ENCODE peak calls at places on chromosomes 1 and 21, in four cellular contexts. H is GM12878, N is HepG2, M is K562. G is an unnamed sample.

GRCh38 chr21:44990921-44991320 is 51.1 kb downstream of the SLX9 start:
- DNase-seq in H (no peak), N (no peak), M (no peak), G (no peak)

GRCh38 chr1:214008791-214009612 is 21.2 kb downstream of the PROX1 start:
- DNase-seq in N (no peak), M (no peak), H (no peak), G (no peak)

GRCh38 chr1:233844697-233845096 is 59.8 kb upstream of the SLC35F3 start:
- DNase-seq in H (no peak), N (no peak), M (no peak), G (no peak)

GRCh38 chr1:161506336-161507223 is 1.3 kb downstream of the FCGR2A start:
- DNase-seq in M (peak; percentile 52), H (no peak), N (peak; percentile 41), G (no peak)

GRCh38 chr1:180542530-180543171 is 16.1 kb upstream of the OVAAL start:
- DNase-seq in H (no peak), M (no peak), N (no peak), G (no peak)

GRCh38 chr1:109373051-109373593 is 24.6 kb downstream of the SORT1 start:
- DNase-seq in H (no peak), M (peak; percentile 45), N (peak; percentile 34), G (no peak)

GRCh38 chr21:42560517-42561179 is 47.0 kb downstream of the SLC37A1 start:
- DNase-seq in N (no peak), H (no peak), M (no peak), G (no peak)

GRCh38 chr1:186682721-186683120 is 2.5 kb upstream of the PTGS2 start:
- DNase-seq in H (no peak), N (no peak), M (no peak), G (no peak)

GRCh38 chr1:18100493-18101063 is 7.0 kb upstream of the IGSF21 start:
- DNase-seq in H (peak; percentile 5), N (peak; percentile 38), M (peak; percentile 76), G (peak; percentile 74)

GRCh38 chr1:227728059-227728891 is 6.8 kb downstream of the JMJD4 start:
- DNase-seq in H (peak; percentile 24), M (peak; percentile 95), N (peak; percentile 69), G (peak; percentile 90)

GRCh38 chr1:101769520-101769919 is 227.2 kb downstream of the OLFM3 start:
- DNase-seq in N (peak; percentile 9), H (no peak), M (no peak), G (peak; percentile 19)

GRCh38 chr21:37915516-37915915 is 741 bp downstream of the KCNJ6 start:
- DNase-seq in N (no peak), H (no peak), M (no peak), G (no peak)

GRCh38 chr1:67700220-67700619 is 15.2 kb downstream of the GADD45A start:
- DNase-seq in N (no peak), M (no peak), H (no peak), G (no peak)

DNA sequence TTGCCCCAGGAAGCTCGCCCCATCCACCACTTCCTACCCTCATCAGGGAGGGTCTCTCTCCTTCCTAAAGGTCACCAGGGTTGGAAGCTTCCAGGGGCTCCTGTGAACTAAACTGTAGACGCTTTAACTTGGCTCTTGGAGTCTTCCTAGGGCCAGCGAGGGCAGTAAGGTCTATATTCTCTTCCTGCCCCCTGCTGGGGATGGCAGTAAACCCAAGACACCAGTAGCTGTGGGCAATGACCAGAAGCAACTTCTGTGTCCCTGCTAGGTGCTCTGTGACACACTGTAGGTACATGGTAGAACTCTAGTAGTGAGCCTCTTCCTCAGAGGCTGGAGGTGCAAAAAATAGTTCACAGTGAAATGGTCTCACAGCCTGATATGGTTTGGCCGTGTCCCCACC is 30.0 kb downstream of the KCND3 start:
- DNase-seq in N (no peak), M (peak; percentile 25), H (no peak), G (no peak)
- TF ChIP-seq TARDBP in N (no peak), M (no peak), H (no peak), G (no peak)

DNA sequence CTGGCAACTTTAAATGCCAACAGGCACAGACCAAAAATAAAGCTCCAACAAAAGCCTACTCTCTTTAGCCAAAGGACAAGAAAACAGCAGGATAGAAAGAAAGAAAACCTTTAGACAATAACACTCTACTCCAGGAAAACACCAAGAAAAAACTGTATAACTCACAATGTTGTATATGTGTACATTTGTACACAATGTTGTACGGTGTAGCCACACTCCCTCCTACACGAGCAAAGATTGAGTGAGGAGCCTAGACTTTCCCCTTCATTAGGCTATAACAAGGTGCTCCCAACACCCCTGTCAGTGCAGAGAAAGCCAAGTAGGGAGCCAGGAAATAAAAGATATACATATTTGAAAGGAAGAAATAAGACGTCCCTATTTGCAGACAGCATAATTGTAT is 24.0 kb downstream of the GJA4 start:
- DNase-seq in N (no peak), M (no peak), H (no peak), G (no peak)
- TF ChIP-seq FOXM1 in N (no peak), M (no peak), H (no peak), G (no peak)

GRCh38 chr21:34202553-34203332 is 129.4 kb downstream of the MRPS6 start:
- DNase-seq in H (no peak), M (no peak), N (no peak), G (no peak)
- TF ChIP-seq BHLHE40 in H (no peak), M (no peak), N (no peak), G (no peak)

DNA sequence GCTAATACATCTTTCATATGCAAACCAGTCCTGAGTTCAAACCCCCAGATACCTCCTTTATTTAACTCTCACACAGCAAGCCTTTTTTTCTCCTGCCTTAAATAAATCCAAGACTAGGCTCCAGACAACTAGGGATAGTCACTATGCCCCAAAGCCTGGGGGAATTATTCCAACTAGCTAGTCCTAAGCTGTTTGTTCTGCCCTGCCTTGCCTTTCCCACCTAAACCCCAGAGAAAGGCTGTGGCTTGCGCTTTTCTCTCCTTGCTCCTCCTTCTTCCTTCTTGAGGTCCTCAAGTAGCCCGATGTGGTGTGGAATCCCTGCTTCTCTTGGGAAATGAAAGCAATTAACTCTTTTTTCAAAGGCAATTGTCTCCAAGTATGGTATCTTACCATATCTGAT is 31.8 kb downstream of the C1orf87 start:
- DNase-seq in N (no peak), H (no peak), M (no peak), G (no peak)
- TF ChIP-seq TARDBP in N (no peak), H (no peak), M (no peak), G (no peak)

G was measured in HEK293T.